ENCODE peak calls at places on chromosome 3, in nine cellular contexts. P is hepatocyte; L is CD8-positive, alpha-beta T cell; S is adrenal gland; D is GM23248; A is heart left ventricle; J is body of pancreas; V is tibial artery; K is endodermal cell. Y is an unnamed sample.
A peak's percentile ranks its signal among the peaks of the same experiment; 100 is the strongest.

GRCh38 chr3:172513488-172513887 is 9.7 kb downstream of the TNFSF10 start:
- DNase-seq in P (no peak), L (no peak), S (no peak), D (no peak), A (no peak), J (no peak), V (no peak), K (no peak), Y (peak; percentile 42)

GRCh38 chr3:124261301-124261700 is 269.4 kb upstream of the ROPN1 start:
- DNase-seq in P (no peak), L (no peak), S (no peak), D (peak; percentile 53), A (no peak), J (no peak), V (no peak), K (no peak), Y (peak; percentile 59)

GRCh38 chr3:56724580-56725142 is 41.6 kb upstream of the TASOR start:
- DNase-seq in P (no peak), L (no peak), S (no peak), D (no peak), A (no peak), J (no peak), V (no peak), K (no peak), Y (peak; percentile 6)

GRCh38 chr3:153977148-153977547 is 144.0 kb upstream of the ARHGEF26 start:
- DNase-seq in P (no peak), L (no peak), S (no peak), D (peak; percentile 71), A (peak; percentile 15), J (peak; percentile 12), V (no peak), K (no peak), Y (peak; percentile 59)

GRCh38 chr3:23157331-23157730 is 45.8 kb upstream of the UBE2E2 start:
- DNase-seq in P (no peak), L (no peak), S (no peak), D (no peak), A (no peak), J (no peak), V (no peak), K (no peak), Y (no peak)

GRCh38 chr3:8319935-8320634 is 181.5 kb upstream of the LMCD1 start:
- DNase-seq in P (no peak), L (no peak), S (no peak), D (peak; percentile 81), A (no peak), J (no peak), V (no peak), K (no peak), Y (peak; percentile 78)

GRCh38 chr3:130480736-130481135 is 36.2 kb upstream of the COL6A6 start:
- DNase-seq in P (peak; percentile 71), L (no peak), S (no peak), D (peak; percentile 80), A (no peak), J (peak; percentile 48), V (no peak), K (peak; percentile 80), Y (peak; percentile 32)

GRCh38 chr3:133123636-133124035 is 85.4 kb downstream of the TMEM108 start:
- DNase-seq in P (no peak), L (no peak), S (no peak), D (no peak), A (no peak), J (no peak), V (no peak), K (no peak), Y (no peak)

GRCh38 chr3:181210275-181210674 is 220.7 kb upstream of the DNAJC19 start:
- DNase-seq in P (peak; percentile 35), L (no peak), S (no peak), D (peak; percentile 44), A (no peak), J (no peak), V (no peak), K (no peak), Y (peak; percentile 11)

GRCh38 chr3:107431298-107432012 is 54.2 kb downstream of the CCDC54 start:
- DNase-seq in P (peak; percentile 79), L (peak; percentile 7), S (peak; percentile 79), D (peak; percentile 80), A (peak; percentile 78), J (peak; percentile 81), V (peak; percentile 86), K (peak; percentile 94), Y (peak; percentile 59)

GRCh38 chr3:107430214-107431047 is 53.2 kb downstream of the CCDC54 start:
- DNase-seq in P (peak; percentile 13), L (no peak), S (peak; percentile 34), D (peak; percentile 59), A (no peak), J (no peak), V (no peak), K (peak; percentile 68), Y (peak; percentile 34)

GRCh38 chr3:107432013-107432515 is 54.8 kb downstream of the CCDC54 start:
- DNase-seq in P (peak; percentile 43), L (no peak), S (peak; percentile 34), D (peak; percentile 63), A (no peak), J (peak; percentile 19), V (no peak), K (no peak), Y (peak; percentile 16)

GRCh38 chr3:107431048-107431297 is 53.7 kb downstream of the CCDC54 start:
- DNase-seq in P (no peak), L (peak; percentile 2), S (peak; percentile 59), D (no peak), A (no peak), J (no peak), V (peak; percentile 75), K (peak; percentile 83), Y (no peak)

GRCh38 chr3:107432646-107433045 is 55.4 kb downstream of the CCDC54 start:
- DNase-seq in P (no peak), L (no peak), S (no peak), D (peak; percentile 11), A (no peak), J (no peak), V (no peak), K (no peak), Y (no peak)
- H3K4me3 ChIP-seq in P (peak overlapping the region; percentile 91), L (no peak overlapping the region), S (peak overlapping the region; percentile 87), D (peak overlapping the region; percentile 95), A (peak overlapping the region; percentile 87), J (no peak overlapping the region), V (peak overlapping the region; percentile 66), K (peak overlapping the region; percentile 84), Y (peak overlapping the region; percentile 71)

DNA sequence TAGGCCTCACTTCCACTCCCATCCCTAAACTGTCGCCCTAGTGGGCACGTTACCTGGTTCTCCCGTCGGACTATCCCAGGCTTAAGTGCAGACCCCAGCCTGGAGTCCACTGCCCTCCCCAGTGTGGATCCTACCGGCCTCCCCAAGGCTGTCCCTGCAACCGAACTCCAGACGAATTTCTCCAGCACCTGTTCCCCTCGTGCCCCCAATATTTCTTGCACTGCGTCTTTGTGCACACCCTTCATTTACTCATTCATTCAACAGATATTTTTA is 26.4 kb downstream of the SLC41A3 start:
- DNase-seq in P (no peak), L (no peak), S (no peak), D (no peak), A (no peak), J (no peak), V (no peak), K (no peak), Y (no peak)
- H3K27ac ChIP-seq in P (no peak overlapping the region), L (no peak overlapping the region), S (no peak overlapping the region), D (no peak overlapping the region), A (peak overlapping the region; percentile 79), J (no peak overlapping the region), V (no peak overlapping the region), K (no peak overlapping the region), Y (no peak overlapping the region)

DNA sequence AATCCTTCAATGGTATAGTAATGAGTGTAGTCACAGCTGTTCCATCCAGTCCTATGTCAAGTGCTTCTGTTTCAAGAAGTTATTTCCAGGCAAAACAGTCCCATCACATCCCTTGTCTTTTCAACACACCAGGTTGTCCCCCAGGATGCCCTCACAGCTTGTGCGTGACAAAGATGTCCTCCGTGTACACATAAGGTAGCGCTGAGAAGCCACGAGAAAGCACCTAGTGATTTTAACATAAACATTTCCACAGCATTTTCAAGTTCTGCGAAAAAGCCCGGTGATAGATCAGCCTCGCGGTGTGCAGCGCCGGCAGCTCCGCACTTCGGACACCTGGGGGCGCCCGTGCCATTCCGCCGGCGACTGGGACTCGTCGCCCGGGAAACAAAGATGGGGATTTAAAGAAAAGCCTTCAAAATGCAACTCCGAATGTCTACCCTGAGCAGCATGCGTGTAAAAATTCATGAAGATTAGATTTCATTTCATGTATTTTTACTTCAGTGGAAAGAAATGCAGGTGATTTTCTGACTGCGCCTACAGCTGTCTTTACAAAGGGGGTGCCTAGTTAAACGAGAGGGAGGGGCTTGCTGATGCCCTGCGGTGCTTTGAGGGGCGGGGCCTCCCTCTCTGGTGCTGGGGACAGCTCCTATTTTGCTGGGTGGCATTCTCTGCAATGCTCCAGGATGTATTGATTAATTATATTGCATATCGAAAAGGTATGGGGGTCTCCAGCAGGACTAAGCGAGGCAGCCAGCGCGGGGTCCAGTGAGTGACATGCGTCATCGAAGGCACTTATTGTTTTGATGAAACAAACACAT is 49.9 kb downstream of the KY start:
- DNase-seq in P (peak; percentile 84), L (peak; percentile 33), S (peak; percentile 73), D (peak; percentile 87), A (peak; percentile 41), J (peak; percentile 47), V (no peak), K (peak; percentile 94), Y (peak; percentile 24)
- H3K4me3 ChIP-seq in P (no peak overlapping the region), L (no peak overlapping the region), S (peak overlapping the region; percentile 28), D (peak overlapping the region; percentile 30), A (no peak overlapping the region), J (no peak overlapping the region), V (no peak overlapping the region), K (no peak overlapping the region), Y (peak overlapping the region; percentile 31)

DNA sequence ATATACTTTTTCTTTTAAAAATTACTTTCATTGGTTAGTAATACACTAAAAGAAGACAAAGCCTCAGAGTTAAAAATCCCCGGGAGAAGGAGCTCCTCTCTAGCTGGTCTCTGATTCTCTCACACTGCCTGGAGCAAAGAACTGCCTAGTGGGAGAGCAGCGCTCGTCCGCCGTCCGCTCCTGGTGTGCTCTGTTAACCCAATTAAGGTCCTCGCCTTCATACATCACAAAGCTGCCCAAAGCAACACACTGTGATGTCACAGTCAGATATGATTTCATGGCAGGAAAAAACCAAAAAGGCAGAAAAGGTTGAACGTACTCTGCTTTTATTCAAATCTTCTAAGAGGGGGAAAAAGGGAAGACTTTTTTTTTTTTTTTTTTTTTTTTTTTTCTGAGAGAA is 114.9 kb downstream of the TIGIT start:
- DNase-seq in P (no peak), L (no peak), S (peak; percentile 25), D (peak; percentile 68), A (peak; percentile 13), J (no peak), V (no peak), K (no peak), Y (peak; percentile 31)
- H3K27ac ChIP-seq in P (no peak overlapping the region), L (no peak overlapping the region), S (no peak overlapping the region), D (peak overlapping the region; percentile 19), A (peak overlapping the region; percentile 16), J (no peak overlapping the region), V (no peak overlapping the region), K (peak overlapping the region; percentile 82), Y (no peak overlapping the region)

DNA sequence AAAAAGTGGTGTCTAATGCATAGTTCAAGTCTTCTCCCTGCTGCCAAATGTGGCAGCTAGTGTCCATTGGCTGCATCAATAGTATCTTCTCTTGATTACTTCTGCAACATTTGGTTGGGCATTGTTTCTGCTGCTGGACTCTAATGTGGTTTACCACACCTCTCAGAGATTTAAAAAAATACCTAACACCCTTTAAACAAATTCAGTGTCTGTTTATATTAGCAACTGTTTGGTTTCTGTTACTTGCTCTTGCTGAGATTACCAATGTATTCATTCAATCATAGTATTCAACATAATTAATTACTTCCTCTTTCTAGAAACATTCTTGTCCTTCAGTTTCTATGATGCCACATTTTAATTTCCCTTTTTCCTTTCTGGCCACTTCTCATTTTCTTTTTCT is 20.3 kb upstream of the NECTIN3 start:
- DNase-seq in P (no peak), L (no peak), S (no peak), D (no peak), A (no peak), J (no peak), V (no peak), K (no peak), Y (no peak)
- H3K4me3 ChIP-seq in P (no peak overlapping the region), L (no peak overlapping the region), S (no peak overlapping the region), D (no peak overlapping the region), A (no peak overlapping the region), J (no peak overlapping the region), V (no peak overlapping the region), K (no peak overlapping the region), Y (no peak overlapping the region)